ENCODE peak calls at places on chromosomes 4 and X, in eight cellular contexts. One of them, this sample, is unnamed.

GRCh38 chrX:56233682-56234081 is 1.5 kb downstream of the KLF8 start:
- DNase-seq in activated T-cell treated with anti-CD3 and anti-CD28 coated beads, Interleukin-2, amount 50 U/mL, for 72 hours: no peak
- DNase-seq in D341Med: no peak
- DNase-seq in germinal center: no peak
- DNase-seq in neural crest cell: no peak
- DNase-seq in mesothelial cell of epicardium: no peak
- DNase-seq in psoas muscle: peak; percentile 49
- DNase-seq in fibroblast of lung: peak; percentile 17
- DNase-seq in this sample: peak; percentile 0

GRCh38 chr4:10296730-10297129 is 160.5 kb downstream of the ZNF518B start:
- DNase-seq in activated T-cell treated with anti-CD3 and anti-CD28 coated beads, Interleukin-2, amount 50 U/mL, for 72 hours: no peak
- DNase-seq in mesothelial cell of epicardium: no peak
- DNase-seq in D341Med: peak; percentile 26
- DNase-seq in psoas muscle: no peak
- DNase-seq in germinal center: no peak
- DNase-seq in neural crest cell: peak; percentile 20
- DNase-seq in fibroblast of lung: no peak
- DNase-seq in this sample: no peak

GRCh38 chr4:2298548-2298991 is 36.7 kb upstream of the MXD4 start:
- DNase-seq in germinal center: no peak
- DNase-seq in activated T-cell treated with anti-CD3 and anti-CD28 coated beads, Interleukin-2, amount 50 U/mL, for 72 hours: no peak
- DNase-seq in neural crest cell: no peak
- DNase-seq in D341Med: peak; percentile 24
- DNase-seq in psoas muscle: no peak
- DNase-seq in fibroblast of lung: no peak
- DNase-seq in mesothelial cell of epicardium: peak; percentile 35
- DNase-seq in this sample: no peak

GRCh38 chrX:17471121-17471520 is 96.1 kb downstream of the NHS start:
- DNase-seq in activated T-cell treated with anti-CD3 and anti-CD28 coated beads, Interleukin-2, amount 50 U/mL, for 72 hours: no peak
- DNase-seq in germinal center: no peak
- DNase-seq in psoas muscle: no peak
- DNase-seq in fibroblast of lung: peak; percentile 61
- DNase-seq in mesothelial cell of epicardium: no peak
- DNase-seq in neural crest cell: no peak
- DNase-seq in D341Med: no peak
- DNase-seq in this sample: peak; percentile 54

GRCh38 chrX:108070891-108071290 is 20.5 kb downstream of the PSMD10 start:
- DNase-seq in neural crest cell: no peak
- DNase-seq in D341Med: no peak
- DNase-seq in mesothelial cell of epicardium: no peak
- DNase-seq in psoas muscle: no peak
- DNase-seq in activated T-cell treated with anti-CD3 and anti-CD28 coated beads, Interleukin-2, amount 50 U/mL, for 72 hours: no peak
- DNase-seq in fibroblast of lung: peak; percentile 79
- DNase-seq in germinal center: no peak
- DNase-seq in this sample: peak; percentile 74

GRCh38 chr4:187550256-187550950 is 445.2 kb upstream of the ZFP42 start:
- DNase-seq in activated T-cell treated with anti-CD3 and anti-CD28 coated beads, Interleukin-2, amount 50 U/mL, for 72 hours: no peak
- DNase-seq in psoas muscle: no peak
- DNase-seq in fibroblast of lung: peak; percentile 21
- DNase-seq in neural crest cell: no peak
- DNase-seq in germinal center: no peak
- DNase-seq in D341Med: no peak
- DNase-seq in mesothelial cell of epicardium: no peak
- DNase-seq in this sample: peak; percentile 7

GRCh38 chr4:112245383-112245782 is 13.8 kb downstream of the AP1AR start:
- DNase-seq in neural crest cell: no peak
- DNase-seq in psoas muscle: no peak
- DNase-seq in germinal center: no peak
- DNase-seq in activated T-cell treated with anti-CD3 and anti-CD28 coated beads, Interleukin-2, amount 50 U/mL, for 72 hours: no peak
- DNase-seq in fibroblast of lung: no peak
- DNase-seq in mesothelial cell of epicardium: no peak
- DNase-seq in D341Med: no peak
- DNase-seq in this sample: no peak

GRCh38 chr4:102625232-102625930 is 124.2 kb downstream of the NFKB1 start:
- DNase-seq in activated T-cell treated with anti-CD3 and anti-CD28 coated beads, Interleukin-2, amount 50 U/mL, for 72 hours: peak; percentile 78
- DNase-seq in psoas muscle: peak; percentile 33
- DNase-seq in mesothelial cell of epicardium: no peak
- DNase-seq in germinal center: peak; percentile 64
- DNase-seq in neural crest cell: no peak
- DNase-seq in D341Med: peak; percentile 65
- DNase-seq in fibroblast of lung: no peak
- DNase-seq in this sample: no peak

GRCh38 chr4:3226467-3226866 is 22.5 kb upstream of the MSANTD1 start:
- DNase-seq in mesothelial cell of epicardium: no peak
- DNase-seq in germinal center: no peak
- DNase-seq in neural crest cell: no peak
- DNase-seq in D341Med: no peak
- DNase-seq in fibroblast of lung: no peak
- DNase-seq in activated T-cell treated with anti-CD3 and anti-CD28 coated beads, Interleukin-2, amount 50 U/mL, for 72 hours: no peak
- DNase-seq in psoas muscle: peak; percentile 18
- DNase-seq in this sample: no peak

GRCh38 chr4:8182858-8183725 is 16.0 kb upstream of the SH3TC1 start:
- DNase-seq in activated T-cell treated with anti-CD3 and anti-CD28 coated beads, Interleukin-2, amount 50 U/mL, for 72 hours: no peak
- DNase-seq in germinal center: no peak
- DNase-seq in fibroblast of lung: peak; percentile 83
- DNase-seq in neural crest cell: no peak
- DNase-seq in mesothelial cell of epicardium: peak; percentile 78
- DNase-seq in D341Med: no peak
- DNase-seq in psoas muscle: peak; percentile 87
- DNase-seq in this sample: peak; percentile 72

GRCh38 chr4:105145913-105146285 is 777 bp upstream of the TET2 start:
- DNase-seq in D341Med: peak; percentile 59
- DNase-seq in psoas muscle: no peak
- DNase-seq in fibroblast of lung: peak; percentile 15
- DNase-seq in germinal center: no peak
- DNase-seq in activated T-cell treated with anti-CD3 and anti-CD28 coated beads, Interleukin-2, amount 50 U/mL, for 72 hours: peak; percentile 51
- DNase-seq in neural crest cell: no peak
- DNase-seq in mesothelial cell of epicardium: no peak
- DNase-seq in this sample: no peak

GRCh38 chr4:95091272-95091671 is 333.5 kb downstream of the BMPR1B start:
- DNase-seq in germinal center: no peak
- DNase-seq in psoas muscle: no peak
- DNase-seq in activated T-cell treated with anti-CD3 and anti-CD28 coated beads, Interleukin-2, amount 50 U/mL, for 72 hours: no peak
- DNase-seq in D341Med: no peak
- DNase-seq in fibroblast of lung: peak; percentile 71
- DNase-seq in neural crest cell: no peak
- DNase-seq in mesothelial cell of epicardium: no peak
- DNase-seq in this sample: peak; percentile 60

GRCh38 chrX:108735087-108735679 is 1.2 kb downstream of the IRS4 start:
- DNase-seq in D341Med: peak; percentile 8
- DNase-seq in activated T-cell treated with anti-CD3 and anti-CD28 coated beads, Interleukin-2, amount 50 U/mL, for 72 hours: no peak
- DNase-seq in psoas muscle: no peak
- DNase-seq in fibroblast of lung: no peak
- DNase-seq in neural crest cell: no peak
- DNase-seq in germinal center: no peak
- DNase-seq in mesothelial cell of epicardium: no peak
- DNase-seq in this sample: no peak

GRCh38 chr4:134201216-134202098 is at the start of gene PABPC4L:
- DNase-seq in mesothelial cell of epicardium: peak; percentile 61
- DNase-seq in fibroblast of lung: peak; percentile 81
- DNase-seq in psoas muscle: peak; percentile 26
- DNase-seq in neural crest cell: peak; percentile 40
- DNase-seq in germinal center: no peak
- DNase-seq in D341Med: no peak
- DNase-seq in activated T-cell treated with anti-CD3 and anti-CD28 coated beads, Interleukin-2, amount 50 U/mL, for 72 hours: no peak
- DNase-seq in this sample: peak; percentile 70

GRCh38 chrX:83511208-83511607 is 3.1 kb downstream of the POU3F4 start:
- DNase-seq in germinal center: no peak
- DNase-seq in psoas muscle: no peak
- DNase-seq in D341Med: no peak
- DNase-seq in activated T-cell treated with anti-CD3 and anti-CD28 coated beads, Interleukin-2, amount 50 U/mL, for 72 hours: no peak
- DNase-seq in fibroblast of lung: peak; percentile 60
- DNase-seq in neural crest cell: no peak
- DNase-seq in mesothelial cell of epicardium: no peak
- DNase-seq in this sample: peak; percentile 36

GRCh38 chrX:129678881-129679195 is 24.1 kb upstream of the APLN start:
- DNase-seq in D341Med: no peak
- DNase-seq in activated T-cell treated with anti-CD3 and anti-CD28 coated beads, Interleukin-2, amount 50 U/mL, for 72 hours: no peak
- DNase-seq in germinal center: no peak
- DNase-seq in fibroblast of lung: no peak
- DNase-seq in neural crest cell: no peak
- DNase-seq in psoas muscle: no peak
- DNase-seq in mesothelial cell of epicardium: no peak
- DNase-seq in this sample: no peak

GRCh38 chrX:120308558-120308957 is 2.7 kb downstream of the TMEM255A start:
- DNase-seq in neural crest cell: no peak
- DNase-seq in activated T-cell treated with anti-CD3 and anti-CD28 coated beads, Interleukin-2, amount 50 U/mL, for 72 hours: no peak
- DNase-seq in fibroblast of lung: no peak
- DNase-seq in D341Med: peak; percentile 61
- DNase-seq in germinal center: no peak
- DNase-seq in mesothelial cell of epicardium: peak; percentile 39
- DNase-seq in psoas muscle: no peak
- DNase-seq in this sample: no peak

GRCh38 chr4:105600256-105600655 is 47.8 kb downstream of the ARHGEF38 start:
- DNase-seq in neural crest cell: no peak
- DNase-seq in activated T-cell treated with anti-CD3 and anti-CD28 coated beads, Interleukin-2, amount 50 U/mL, for 72 hours: no peak
- DNase-seq in mesothelial cell of epicardium: no peak
- DNase-seq in psoas muscle: no peak
- DNase-seq in germinal center: no peak
- DNase-seq in fibroblast of lung: no peak
- DNase-seq in D341Med: no peak
- DNase-seq in this sample: no peak

GRCh38 chr4:185238261-185238681 is 28.9 kb downstream of the SNX25 start:
- DNase-seq in germinal center: no peak
- DNase-seq in neural crest cell: no peak
- DNase-seq in psoas muscle: no peak
- DNase-seq in D341Med: no peak
- DNase-seq in activated T-cell treated with anti-CD3 and anti-CD28 coated beads, Interleukin-2, amount 50 U/mL, for 72 hours: no peak
- DNase-seq in fibroblast of lung: peak; percentile 84
- DNase-seq in mesothelial cell of epicardium: no peak
- DNase-seq in this sample: peak; percentile 83

GRCh38 chr4:168717852-168718251 is 221.0 kb downstream of the PALLD start:
- DNase-seq in psoas muscle: no peak
- DNase-seq in activated T-cell treated with anti-CD3 and anti-CD28 coated beads, Interleukin-2, amount 50 U/mL, for 72 hours: no peak
- DNase-seq in germinal center: no peak
- DNase-seq in mesothelial cell of epicardium: no peak
- DNase-seq in fibroblast of lung: peak; percentile 91
- DNase-seq in neural crest cell: no peak
- DNase-seq in D341Med: no peak
- DNase-seq in this sample: peak; percentile 91

GRCh38 chr4:97116511-97116910 is 1026.8 kb downstream of the STPG2 start:
- DNase-seq in psoas muscle: no peak
- DNase-seq in D341Med: no peak
- DNase-seq in mesothelial cell of epicardium: no peak
- DNase-seq in activated T-cell treated with anti-CD3 and anti-CD28 coated beads, Interleukin-2, amount 50 U/mL, for 72 hours: no peak
- DNase-seq in neural crest cell: no peak
- DNase-seq in fibroblast of lung: no peak
- DNase-seq in germinal center: no peak
- DNase-seq in this sample: no peak

GRCh38 chrX:82127228-82128123 is 925.6 kb downstream of the SH3BGRL start:
- DNase-seq in psoas muscle: no peak
- DNase-seq in activated T-cell treated with anti-CD3 and anti-CD28 coated beads, Interleukin-2, amount 50 U/mL, for 72 hours: no peak
- DNase-seq in neural crest cell: no peak
- DNase-seq in mesothelial cell of epicardium: no peak
- DNase-seq in fibroblast of lung: no peak
- DNase-seq in germinal center: no peak
- DNase-seq in D341Med: no peak
- DNase-seq in this sample: no peak

GRCh38 chr4:110487873-110488272 is 11.9 kb downstream of the ENPEP start:
- DNase-seq in fibroblast of lung: no peak
- DNase-seq in mesothelial cell of epicardium: no peak
- DNase-seq in activated T-cell treated with anti-CD3 and anti-CD28 coated beads, Interleukin-2, amount 50 U/mL, for 72 hours: no peak
- DNase-seq in germinal center: no peak
- DNase-seq in psoas muscle: no peak
- DNase-seq in neural crest cell: no peak
- DNase-seq in D341Med: no peak
- DNase-seq in this sample: no peak

GRCh38 chr4:24978291-24979072 is 52.3 kb downstream of the LGI2 start:
- DNase-seq in mesothelial cell of epicardium: no peak
- DNase-seq in neural crest cell: no peak
- DNase-seq in psoas muscle: no peak
- DNase-seq in fibroblast of lung: no peak
- DNase-seq in germinal center: no peak
- DNase-seq in activated T-cell treated with anti-CD3 and anti-CD28 coated beads, Interleukin-2, amount 50 U/mL, for 72 hours: no peak
- DNase-seq in D341Med: no peak
- DNase-seq in this sample: no peak

GRCh38 chrX:38275615-38276014 is 51.7 kb downstream of the RPGR start:
- DNase-seq in germinal center: no peak
- DNase-seq in neural crest cell: no peak
- DNase-seq in activated T-cell treated with anti-CD3 and anti-CD28 coated beads, Interleukin-2, amount 50 U/mL, for 72 hours: no peak
- DNase-seq in D341Med: no peak
- DNase-seq in fibroblast of lung: peak; percentile 90
- DNase-seq in mesothelial cell of epicardium: no peak
- DNase-seq in psoas muscle: no peak
- DNase-seq in this sample: peak; percentile 89

GRCh38 chr4:154329939-154330338 is 161.7 kb downstream of the DCHS2 start:
- DNase-seq in mesothelial cell of epicardium: no peak
- DNase-seq in fibroblast of lung: no peak
- DNase-seq in D341Med: no peak
- DNase-seq in neural crest cell: no peak
- DNase-seq in psoas muscle: peak; percentile 66
- DNase-seq in activated T-cell treated with anti-CD3 and anti-CD28 coated beads, Interleukin-2, amount 50 U/mL, for 72 hours: no peak
- DNase-seq in germinal center: no peak
- DNase-seq in this sample: no peak

GRCh38 chr4:112951362-112951962 is 98.0 kb upstream of the ANK2 start:
- DNase-seq in mesothelial cell of epicardium: no peak
- DNase-seq in neural crest cell: no peak
- DNase-seq in psoas muscle: no peak
- DNase-seq in D341Med: no peak
- DNase-seq in fibroblast of lung: peak; percentile 3
- DNase-seq in germinal center: peak; percentile 2
- DNase-seq in activated T-cell treated with anti-CD3 and anti-CD28 coated beads, Interleukin-2, amount 50 U/mL, for 72 hours: no peak
- DNase-seq in this sample: peak; percentile 2

GRCh38 chr4:23237771-23238170 is 545.0 kb downstream of the GBA3 start:
- DNase-seq in neural crest cell: no peak
- DNase-seq in activated T-cell treated with anti-CD3 and anti-CD28 coated beads, Interleukin-2, amount 50 U/mL, for 72 hours: no peak
- DNase-seq in psoas muscle: peak; percentile 27
- DNase-seq in D341Med: no peak
- DNase-seq in fibroblast of lung: no peak
- DNase-seq in germinal center: no peak
- DNase-seq in mesothelial cell of epicardium: no peak
- DNase-seq in this sample: no peak

GRCh38 chr4:115973768-115974167 is 860.3 kb upstream of the NDST4 start:
- DNase-seq in psoas muscle: no peak
- DNase-seq in mesothelial cell of epicardium: no peak
- DNase-seq in fibroblast of lung: no peak
- DNase-seq in neural crest cell: no peak
- DNase-seq in D341Med: no peak
- DNase-seq in germinal center: no peak
- DNase-seq in activated T-cell treated with anti-CD3 and anti-CD28 coated beads, Interleukin-2, amount 50 U/mL, for 72 hours: no peak
- DNase-seq in this sample: no peak

GRCh38 chr4:82201805-82202636 is 171.8 kb downstream of the HNRNPD start:
- DNase-seq in mesothelial cell of epicardium: no peak
- DNase-seq in neural crest cell: peak; percentile 63
- DNase-seq in activated T-cell treated with anti-CD3 and anti-CD28 coated beads, Interleukin-2, amount 50 U/mL, for 72 hours: peak; percentile 56
- DNase-seq in fibroblast of lung: peak; percentile 20
- DNase-seq in psoas muscle: no peak
- DNase-seq in D341Med: peak; percentile 54
- DNase-seq in germinal center: peak; percentile 9
- DNase-seq in this sample: peak; percentile 12

This sample was measured in astrocyte.